ENCODE peak calls at places on chromosome 1, in four cellular contexts. C, P, H and T are unnamed samples.

GRCh38 chr1:157775101-157775870 is 1.6 kb downstream of the FCRL2 start:
- DNase-seq in H (no peak), C (no peak), P (no peak), T (no peak)

GRCh38 chr1:95122151-95122697 is 5.1 kb downstream of the TLCD4 start:
- DNase-seq in H (no peak), C (no peak), P (no peak), T (no peak)

GRCh38 chr1:34419662-34420061 is 243.0 kb downstream of the C1orf94 start:
- DNase-seq in H (no peak), P (no peak), C (no peak), T (peak)

GRCh38 chr1:27111771-27112573 is 43.0 kb downstream of the SLC9A1 start:
- DNase-seq in P (peak), H (peak), C (peak), T (peak)

GRCh38 chr1:145690587-145691558 is 16.3 kb downstream of the PDZK1 start:
- DNase-seq in P (peak), H (no peak), C (no peak), T (no peak)

GRCh38 chr1:211641942-211642341 is 33.5 kb downstream of the NEK2 start:
- DNase-seq in H (peak), C (no peak), P (no peak), T (no peak)

GRCh38 chr1:23558140-23558871 is 995 bp downstream of the ID3 start:
- DNase-seq in P (peak), C (peak), H (peak), T (no peak)

GRCh38 chr1:16048573-16049189 is 5.1 kb downstream of the CLCNKB start:
- DNase-seq in H (peak), P (no peak), C (peak), T (peak)

GRCh38 chr1:43936470-43937151 is 3.0 kb downstream of the ARTN start:
- DNase-seq in P (no peak), C (peak), H (peak), T (peak)

GRCh38 chr1:51331206-51332100 is 1.1 kb upstream of the TTC39A start:
- DNase-seq in P (no peak), C (no peak), H (peak), T (peak)

GRCh38 chr1:21152423-21153100 is 24.1 kb downstream of the EIF4G3 start:
- DNase-seq in C (no peak), H (no peak), P (no peak), T (no peak)

DNA sequence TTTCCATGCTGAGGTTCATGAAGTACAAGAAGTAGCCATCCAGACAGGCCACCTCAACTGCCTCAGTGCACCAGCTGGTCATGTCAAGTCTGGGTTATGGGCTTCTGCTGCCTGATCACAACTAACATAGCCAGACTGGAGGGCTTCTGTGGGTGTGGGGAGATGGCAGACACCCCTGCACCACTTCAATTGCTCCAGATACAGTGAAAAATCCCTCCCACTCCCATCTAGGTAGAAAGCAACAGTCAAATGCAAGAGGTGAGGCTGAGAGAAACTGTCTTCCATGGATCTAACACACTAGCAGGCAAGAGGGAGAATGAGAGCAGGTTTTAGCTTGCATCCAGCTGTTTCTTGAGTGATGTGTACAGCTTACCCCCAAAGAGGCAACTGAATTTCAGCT is 10.8 kb downstream of the KCNA2 start:
- DNase-seq in H (no peak), C (no peak), P (no peak), T (no peak)
- TF ChIP-seq CTCF in H (no peak), C (no peak), P (no peak), T (no peak)

DNA sequence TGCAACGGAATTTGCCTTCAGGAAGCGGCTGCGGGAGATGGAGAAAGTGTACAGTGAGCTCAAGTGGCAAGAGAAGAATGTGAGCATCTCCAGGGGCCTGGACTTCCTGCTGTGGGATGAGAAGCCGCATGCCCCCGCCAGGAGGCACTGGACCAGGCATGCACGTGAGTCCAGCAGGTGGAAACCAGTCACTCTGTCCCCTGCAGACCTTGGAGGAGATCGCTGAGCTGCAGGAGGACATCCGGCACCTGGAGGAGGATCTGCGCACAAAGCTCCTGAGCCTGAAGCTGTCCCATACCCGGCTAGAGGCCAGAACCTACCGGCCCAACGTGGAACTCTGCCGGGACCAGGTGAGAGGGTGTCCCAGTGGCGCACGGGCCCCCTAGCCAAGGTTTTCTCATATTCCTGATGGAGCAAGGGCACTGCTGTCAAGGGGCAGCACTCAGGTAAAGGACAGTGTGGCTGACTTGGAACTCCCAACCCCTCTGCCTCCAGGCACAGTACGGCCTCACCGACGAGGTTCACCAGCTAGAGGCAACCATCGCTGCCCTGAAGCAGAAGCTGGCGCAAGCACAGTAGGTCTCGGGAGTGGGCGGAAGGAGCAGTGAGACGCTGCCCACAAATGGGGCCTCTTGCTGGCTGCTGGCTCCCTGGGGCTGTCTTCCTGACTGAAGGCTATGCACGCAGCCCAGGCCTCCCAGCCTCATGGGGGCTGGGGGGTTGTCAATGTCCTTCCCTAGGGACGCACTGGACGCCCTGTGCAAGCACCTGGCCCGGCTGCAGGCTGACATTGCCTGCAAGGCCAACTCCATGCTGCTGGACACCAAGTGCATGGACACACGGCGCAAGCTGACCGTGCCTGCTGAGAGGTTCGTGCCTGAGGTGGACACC is 1.2 kb upstream of the ADPRS start:
- DNase-seq in H (peak), P (no peak), C (no peak), T (no peak)
- TF ChIP-seq CTCF in H (no peak), P (no peak), C (no peak), T (no peak)

DNA sequence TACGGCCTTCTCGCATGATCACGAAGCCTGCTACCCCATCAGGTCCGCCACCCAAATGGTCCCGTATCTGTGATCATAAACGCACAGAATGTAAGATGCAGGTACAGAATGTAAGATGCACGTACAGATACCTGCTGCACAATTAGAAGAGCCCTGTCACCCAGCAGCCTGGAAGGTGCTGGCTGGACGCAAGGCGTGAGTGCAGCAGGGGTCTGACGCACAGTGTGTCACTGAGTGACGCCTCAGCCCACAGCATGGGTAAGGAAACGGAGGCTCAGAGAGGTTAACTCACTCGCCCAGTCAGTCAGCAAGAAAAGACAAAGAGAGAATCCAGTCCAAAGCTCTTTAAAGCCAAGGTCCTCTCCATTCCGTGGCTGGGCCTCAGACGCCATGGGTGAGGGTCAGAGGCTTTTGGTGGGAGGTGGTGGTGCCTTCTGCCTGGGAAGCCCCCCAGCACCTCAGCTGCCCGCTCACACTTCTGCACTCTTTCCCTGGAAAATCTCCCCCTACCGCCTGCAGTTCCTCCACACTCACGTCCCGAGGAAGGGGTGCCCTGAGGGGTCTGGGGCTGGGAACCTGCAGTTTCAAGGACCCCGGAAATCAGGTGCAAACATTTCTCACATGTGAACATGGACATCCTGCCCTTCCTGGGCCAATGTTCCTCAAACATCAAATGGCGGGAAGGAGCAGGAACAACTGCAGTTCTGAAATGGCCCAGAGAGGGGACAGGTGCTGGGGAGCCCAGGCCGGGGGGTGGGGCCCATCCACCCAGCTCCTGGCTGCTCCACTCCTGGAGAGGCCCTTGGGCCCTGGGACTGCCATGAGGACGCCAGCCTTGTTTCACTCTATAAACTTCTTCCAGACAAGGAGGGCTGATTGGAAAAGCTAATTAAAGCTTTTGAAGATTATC is 59.4 kb downstream of the SLC66A1 start:
- DNase-seq in H (no peak), P (no peak), C (no peak), T (no peak)
- TF ChIP-seq CTCF in H (no peak), P (no peak), C (no peak), T (no peak)

DNA sequence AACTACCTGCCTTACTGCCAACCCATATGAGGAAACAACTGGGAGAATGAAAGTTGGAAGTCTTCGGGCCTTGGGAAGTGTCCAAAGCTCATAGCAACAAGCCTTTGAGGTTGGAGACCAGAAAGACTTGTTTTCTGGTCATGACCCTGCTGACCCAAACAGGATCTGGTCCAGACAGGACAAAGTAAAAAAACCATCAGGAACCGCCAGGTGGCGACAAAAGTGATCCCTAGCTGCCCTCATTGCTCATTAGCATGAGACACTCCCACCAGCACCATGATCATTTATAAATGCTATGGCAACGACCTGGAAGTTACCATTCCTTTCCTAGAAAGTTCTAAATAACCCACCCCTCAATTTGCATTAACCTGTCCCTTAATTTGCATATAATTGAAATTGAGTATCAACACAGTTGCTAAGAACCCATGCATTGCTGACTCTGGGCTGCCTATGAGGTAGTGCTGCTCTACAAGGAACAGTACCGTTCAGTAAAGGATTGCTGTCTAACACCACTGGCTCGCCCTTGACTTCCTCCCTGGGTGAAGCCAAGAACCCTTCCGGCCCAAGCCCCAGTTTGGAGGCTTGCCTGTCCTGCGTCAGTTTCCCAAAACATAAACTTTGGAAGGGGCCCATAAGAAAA is 89.0 kb downstream of the URB2 start:
- DNase-seq in C (peak), H (peak), P (peak), T (no peak)
- TF ChIP-seq CTCF in C (no peak), H (peak), P (peak), T (no peak)

GRCh38 chr1:201882665-201883132 is 6.0 kb upstream of the SHISA4 start:
- DNase-seq in P (peak), C (no peak), H (no peak), T (no peak)
- TF ChIP-seq CTCF in P (no peak), C (no peak), H (no peak), T (no peak)

DNA sequence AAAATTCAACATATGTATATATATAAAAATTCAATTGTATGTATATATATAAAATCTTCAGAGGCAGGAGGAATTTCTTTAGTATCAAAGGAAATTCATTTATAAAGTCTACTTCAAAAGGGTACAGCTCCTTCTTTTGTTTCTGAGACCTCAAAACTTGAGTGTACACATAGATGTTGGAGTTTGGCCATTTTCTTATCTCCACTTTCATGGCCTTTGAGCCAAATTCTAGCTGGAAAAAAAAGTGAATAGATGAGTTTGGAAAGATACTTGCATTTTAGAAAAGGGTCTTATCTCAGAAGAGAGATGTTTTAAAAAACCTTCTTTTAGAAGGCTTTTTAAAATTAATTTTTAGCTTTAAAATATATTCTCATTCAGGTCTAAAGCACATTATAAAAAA is 103.2 kb downstream of the ATF6 start:
- DNase-seq in C (no peak), H (no peak), P (no peak), T (no peak)
- TF ChIP-seq CTCF in C (no peak), H (no peak), P (no peak), T (no peak)